ENCODE peak calls at places on chromosomes 5 and 9, in six cellular contexts. U is choroid plexus epithelial cell, T is heart right ventricle, S is fibroblast of the aortic adventitia, Z is tibial nerve, E is LNCaP clone FGC. K is an unnamed sample.

GRCh38 chr5:179699640-179700298 is 1.0 kb downstream of the CANX start:
- DNase-seq in T (no peak), Z (peak; percentile 25), E (no peak), U (peak; percentile 43), S (peak; percentile 40), K (peak; percentile 44)

GRCh38 chr9:18333157-18333556 is 140.8 kb upstream of the ADAMTSL1 start:
- DNase-seq in E (no peak), S (peak; percentile 36), Z (no peak), T (no peak), U (peak; percentile 61), K (no peak)

GRCh38 chr9:137579259-137579604 is 507 bp upstream of the DPH7 start:
- DNase-seq in T (no peak), S (no peak), Z (no peak), E (no peak), U (no peak), K (no peak)

GRCh38 chr9:8895498-8896224 is 1096.1 kb upstream of the DMAC1 start:
- DNase-seq in S (peak; percentile 79), E (peak; percentile 8), T (no peak), Z (peak; percentile 8), U (peak; percentile 67), K (peak; percentile 52)

GRCh38 chr5:137215261-137215660 is 283.9 kb downstream of the SPOCK1 start:
- DNase-seq in T (no peak), Z (no peak), S (peak; percentile 25), E (no peak), U (no peak), K (no peak)

GRCh38 chr9:105281926-105282325 is 37.5 kb downstream of the SLC44A1 start:
- DNase-seq in U (no peak), T (no peak), Z (no peak), S (peak; percentile 26), E (no peak), K (peak; percentile 63)

GRCh38 chr9:27339661-27340295 is 42.8 kb upstream of the EQTN start:
- DNase-seq in E (no peak), S (no peak), Z (no peak), U (no peak), T (no peak), K (no peak)

GRCh38 chr5:148619484-148619883 is 34.8 kb downstream of the HTR4 start:
- DNase-seq in Z (no peak), S (peak; percentile 12), E (no peak), U (no peak), T (no peak), K (no peak)

GRCh38 chr5:9617191-9617590 is 13.0 kb downstream of the TAS2R1 start:
- DNase-seq in S (no peak), Z (no peak), T (no peak), E (no peak), U (no peak), K (no peak)

GRCh38 chr5:149561848-149562247 is 10.6 kb upstream of the CSNK1A1 start:
- DNase-seq in T (no peak), Z (peak; percentile 22), U (peak; percentile 96), S (peak; percentile 97), E (no peak), K (peak; percentile 95)

GRCh38 chr5:149583394-149583793 is 2.1 kb downstream of the ARHGEF37 start:
- DNase-seq in S (peak; percentile 60), Z (peak; percentile 37), E (peak; percentile 93), U (peak; percentile 23), T (no peak), K (no peak)

GRCh38 chr5:143606043-143606752 is 202.7 kb upstream of the NR3C1 start:
- DNase-seq in Z (no peak), U (no peak), T (no peak), E (no peak), S (no peak), K (peak; percentile 28)

GRCh38 chr5:147113967-147114366 is 120.9 kb upstream of the STK32A start:
- DNase-seq in E (no peak), U (no peak), S (no peak), T (no peak), Z (no peak), K (no peak)

GRCh38 chr5:25823330-25823873 is 1178.6 kb upstream of the CDH10 start:
- DNase-seq in E (no peak), Z (no peak), T (no peak), U (no peak), S (no peak), K (no peak)

GRCh38 chr5:96340357-96340756 is 92.7 kb downstream of the PCSK1 start:
- DNase-seq in Z (no peak), T (no peak), U (no peak), S (peak; percentile 85), E (no peak), K (no peak)

GRCh38 chr5:142954455-142954854 is 184.3 kb downstream of the ARHGAP26 start:
- DNase-seq in Z (no peak), E (no peak), T (no peak), U (no peak), S (no peak), K (no peak)

GRCh38 chr5:69271376-69271775 is 36.7 kb downstream of the CDK7 start:
- DNase-seq in U (peak; percentile 71), T (no peak), S (peak; percentile 61), Z (peak; percentile 9), E (no peak), K (peak; percentile 57)

GRCh38 chr9:92790542-92791527 is 26.2 kb upstream of the BICD2 start:
- DNase-seq in Z (peak; percentile 95), U (peak; percentile 89), T (peak; percentile 67), E (peak; percentile 46), S (peak; percentile 86), K (peak; percentile 84)

GRCh38 chr5:134226441-134227192 is 744 bp upstream of the PPP2CA start:
- DNase-seq in E (no peak), T (no peak), U (peak; percentile 35), S (peak; percentile 38), Z (peak; percentile 14), K (peak; percentile 30)

GRCh38 chr9:122197334-122197872 is 31.4 kb downstream of the LHX6 start:
- DNase-seq in U (no peak), Z (no peak), E (no peak), T (no peak), S (no peak), K (no peak)

GRCh38 chr5:123670981-123671557 is 159.1 kb downstream of the CSNK1G3 start:
- DNase-seq in U (peak; percentile 67), E (peak; percentile 17), T (no peak), Z (peak; percentile 77), S (peak; percentile 68), K (peak; percentile 58)

GRCh38 chr9:70484232-70485130 is 70.0 kb upstream of the KLF9 start:
- DNase-seq in Z (peak; percentile 57), E (no peak), U (peak; percentile 95), T (no peak), S (peak; percentile 92), K (peak; percentile 85)

GRCh38 chr5:94621763-94622162 is 3.3 kb downstream of the SLF1 start:
- DNase-seq in Z (no peak), S (no peak), T (no peak), U (peak; percentile 6), E (no peak), K (no peak)

GRCh38 chr5:1975406-1975715 is 92.6 kb upstream of the IRX4 start:
- DNase-seq in Z (no peak), T (no peak), E (peak; percentile 47), U (no peak), S (no peak), K (peak; percentile 69)

DNA sequence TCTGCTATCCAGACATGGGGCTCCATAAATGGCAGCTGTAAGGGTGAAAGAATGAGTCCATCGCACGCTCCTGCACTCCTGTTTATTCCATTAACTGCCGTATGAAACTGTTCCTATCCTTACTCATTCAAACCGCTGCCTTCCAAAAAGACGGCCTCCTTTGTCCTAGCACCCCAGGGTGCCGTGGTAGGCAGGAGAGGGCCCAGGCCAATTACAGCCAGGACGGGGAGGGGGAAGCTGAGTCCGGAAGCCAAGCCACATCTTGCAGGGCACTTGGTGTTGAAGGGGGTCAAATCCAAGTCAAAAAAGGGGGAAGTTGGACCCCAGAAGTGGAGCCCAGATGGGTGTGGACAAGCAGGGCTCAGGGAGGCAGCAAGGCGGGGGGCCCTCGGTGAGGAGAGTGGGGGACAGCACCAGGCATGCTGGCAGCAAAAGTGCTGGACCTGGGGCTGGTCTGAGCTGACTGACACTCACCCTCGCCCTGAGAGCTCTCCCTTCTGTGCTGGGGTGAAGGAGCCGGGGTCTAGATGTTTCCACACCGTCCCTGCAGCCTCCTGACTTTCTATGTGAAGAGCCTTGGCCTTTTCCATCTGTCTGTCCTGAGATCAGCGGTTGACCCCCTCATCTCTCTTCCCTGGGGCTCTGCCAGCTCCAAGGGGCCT is 63.3 kb downstream of the COL23A1 start:
- DNase-seq in U (no peak), T (no peak), S (no peak), E (no peak), Z (no peak), K (no peak)
- H3K4me3 ChIP-seq in U (no peak overlapping the region), T (no peak overlapping the region), S (no peak overlapping the region), E (no peak overlapping the region), Z (no peak overlapping the region), K (no peak overlapping the region)

GRCh38 chr9:133992780-133993634 is 883 bp upstream of the VAV2 start:
- DNase-seq in E (peak; percentile 67), Z (peak; percentile 88), S (peak; percentile 89), T (peak; percentile 84), U (peak; percentile 87), K (peak; percentile 92)
- TF ChIP-seq CTCF in E (peak; percentile 61), Z (peak; percentile 39), S (peak; percentile 31), T (peak; percentile 73), U (peak; percentile 46), K (peak; percentile 39)

DNA sequence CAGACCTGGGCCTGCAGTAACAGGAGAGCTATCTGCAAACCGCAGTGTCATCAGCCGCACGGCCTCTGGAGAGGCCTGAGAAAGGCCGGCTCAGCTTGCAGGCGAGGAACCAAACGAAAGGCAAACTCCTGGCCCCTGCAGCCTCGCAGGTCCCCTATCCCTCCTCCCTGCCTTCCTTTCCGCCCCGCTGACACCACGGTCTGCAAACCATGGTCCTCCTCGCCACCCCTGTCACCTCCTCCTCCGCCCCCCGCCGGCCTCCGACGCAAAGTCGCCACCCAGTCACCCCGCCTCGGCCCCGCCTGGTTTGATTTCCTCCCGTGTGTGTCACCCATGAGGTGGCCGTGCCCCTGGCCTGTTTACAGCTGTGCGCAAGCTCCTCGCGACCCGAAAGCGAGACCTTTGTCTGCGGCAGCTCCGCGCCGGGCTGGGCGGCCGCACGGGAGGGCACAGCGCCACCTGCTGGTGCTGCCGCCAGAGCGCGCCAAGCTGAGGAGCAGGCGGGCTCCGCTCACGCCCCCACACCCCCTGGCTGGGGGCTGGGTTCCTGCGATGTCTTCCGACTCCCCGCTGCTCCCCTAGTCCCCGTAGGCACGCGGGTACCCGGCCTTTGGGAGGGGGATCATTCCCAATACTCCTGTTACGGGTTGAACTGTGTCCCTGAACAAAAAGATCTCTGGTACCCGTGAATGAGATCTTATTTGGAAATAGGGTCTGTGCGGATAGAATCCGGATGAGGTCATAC is 19.4 kb downstream of the GBGT1 start:
- DNase-seq in T (peak; percentile 83), Z (peak; percentile 58), E (no peak), U (peak; percentile 60), S (peak; percentile 44), K (peak; percentile 45)
- H3K4me3 ChIP-seq in T (peak overlapping the region; percentile 45), Z (peak overlapping the region; percentile 30), E (peak overlapping the region; percentile 39), U (peak overlapping the region; percentile 52), S (peak overlapping the region; percentile 48), K (peak overlapping the region; percentile 28)

GRCh38 chr9:20591223-20591622 is 31.1 kb downstream of the MLLT3 start:
- DNase-seq in E (no peak), S (no peak), Z (no peak), T (no peak), U (peak; percentile 27), K (no peak)
- TF ChIP-seq CTCF in E (no peak), S (no peak), Z (no peak), T (no peak), U (peak; percentile 17), K (no peak)